ENCODE peak calls at places on chromosome 4, in ten cellular contexts. G is ovary, C is NB4, V is epithelial cell of esophagus, X is GM06990, E is uterus, O is cardiac fibroblast, H is fibroblast of the aortic adventitia, K is chondrocyte, J is Peyer's patch. Q is an unnamed sample.
A peak's percentile ranks its signal among the peaks of the same experiment; 100 is the strongest.

GRCh38 chr4:153117554-153117953 is 86.7 kb upstream of the TRIM2 start:
- DNase-seq in G (no peak), C (no peak), V (no peak), X (no peak), E (no peak), O (no peak), H (no peak), K (no peak), J (no peak), Q (no peak)

GRCh38 chr4:77922158-77923094 is 59.8 kb downstream of the MRPL1 start:
- DNase-seq in G (no peak), C (no peak), V (peak; percentile 51), X (no peak), E (no peak), O (peak; percentile 45), H (peak; percentile 74), K (no peak), J (no peak), Q (no peak)

GRCh38 chr4:186660403-186660802 is 63.3 kb downstream of the FAT1 start:
- DNase-seq in G (no peak), C (no peak), V (no peak), X (no peak), E (no peak), O (no peak), H (no peak), K (no peak), J (no peak), Q (no peak)

GRCh38 chr4:159227378-159227777 is 124.5 kb downstream of the RAPGEF2 start:
- DNase-seq in G (no peak), C (no peak), V (peak; percentile 55), X (no peak), E (no peak), O (no peak), H (no peak), K (no peak), J (no peak), Q (no peak)

GRCh38 chr4:183285886-183286285 is 34.2 kb downstream of the CLDN22 start:
- DNase-seq in G (no peak), C (no peak), V (no peak), X (no peak), E (no peak), O (no peak), H (no peak), K (no peak), J (no peak), Q (no peak)

GRCh38 chr4:7381890-7382633 is 52.7 kb downstream of the PSAPL1 start:
- DNase-seq in G (peak; percentile 5), C (no peak), V (no peak), X (no peak), E (no peak), O (no peak), H (no peak), K (peak; percentile 67), J (peak; percentile 32), Q (no peak)

GRCh38 chr4:87354168-87355102 is 31.8 kb upstream of the HSD17B13 start:
- DNase-seq in G (no peak), C (no peak), V (peak; percentile 61), X (no peak), E (peak; percentile 30), O (peak; percentile 33), H (peak; percentile 72), K (no peak), J (no peak), Q (no peak)

GRCh38 chr4:129254526-129254925 is 158.6 kb downstream of the C4orf33 start:
- DNase-seq in G (no peak), C (no peak), V (no peak), X (no peak), E (no peak), O (no peak), H (no peak), K (no peak), J (no peak), Q (no peak)

GRCh38 chr4:91598696-91599095 is 705.1 kb upstream of the GRID2 start:
- DNase-seq in G (no peak), C (peak; percentile 2), V (no peak), X (no peak), E (no peak), O (no peak), H (no peak), K (peak; percentile 36), J (no peak), Q (no peak)

GRCh38 chr4:72919937-72920336 is 149.6 kb downstream of the COX18 start:
- DNase-seq in G (no peak), C (no peak), V (no peak), X (no peak), E (no peak), O (no peak), H (no peak), K (no peak), J (no peak), Q (no peak)

GRCh38 chr4:16967722-16968121 is 69.3 kb upstream of the LDB2 start:
- DNase-seq in G (peak; percentile 54), C (no peak), V (no peak), X (no peak), E (peak; percentile 68), O (peak; percentile 14), H (peak; percentile 85), K (no peak), J (peak; percentile 47), Q (no peak)

GRCh38 chr4:14265651-14266050 is 638.1 kb upstream of the BOD1L1 start:
- DNase-seq in G (no peak), C (no peak), V (no peak), X (no peak), E (no peak), O (peak; percentile 27), H (no peak), K (no peak), J (no peak), Q (no peak)

GRCh38 chr4:145279122-145279960 is 99.0 kb upstream of the OTUD4 start:
- DNase-seq in G (no peak), C (no peak), V (peak; percentile 94), X (no peak), E (no peak), O (peak; percentile 75), H (peak; percentile 96), K (no peak), J (no peak), Q (no peak)

GRCh38 chr4:90960840-90961239 is 833.6 kb downstream of the CCSER1 start:
- DNase-seq in G (no peak), C (no peak), V (no peak), X (no peak), E (no peak), O (no peak), H (no peak), K (no peak), J (no peak), Q (no peak)

GRCh38 chr4:53003959-53004358 is 141.8 kb downstream of the RASL11B start:
- DNase-seq in G (no peak), C (no peak), V (no peak), X (no peak), E (no peak), O (no peak), H (no peak), K (no peak), J (no peak), Q (no peak)

GRCh38 chr4:118772149-118773081 is 63.5 kb downstream of the SEC24D start:
- DNase-seq in G (no peak), C (peak; percentile 72), V (peak; percentile 63), X (peak; percentile 3), E (no peak), O (peak; percentile 83), H (peak; percentile 79), K (no peak), J (no peak), Q (no peak)
- TF ChIP-seq CTCF in G (peak; percentile 68), C (no peak), V (peak; percentile 42), X (peak; percentile 40), E (peak; percentile 73), O (peak; percentile 45), H (peak; percentile 57), K (peak; percentile 87), J (peak; percentile 57), Q (peak; percentile 65)

GRCh38 chr4:151796106-151796505 is 35.3 kb upstream of the GATB start:
- DNase-seq in G (no peak), C (no peak), V (no peak), X (no peak), E (no peak), O (no peak), H (no peak), K (no peak), J (no peak), Q (no peak)

GRCh38 chr4:151797853-151798252 is 37.0 kb upstream of the GATB start:
- DNase-seq in G (no peak), C (no peak), V (no peak), X (no peak), E (no peak), O (no peak), H (no peak), K (no peak), J (no peak), Q (no peak)

GRCh38 chr4:151792525-151792924 is 31.7 kb upstream of the GATB start:
- DNase-seq in G (no peak), C (no peak), V (no peak), X (no peak), E (no peak), O (no peak), H (no peak), K (no peak), J (no peak), Q (no peak)

GRCh38 chr4:151797131-151797530 is 36.3 kb upstream of the GATB start:
- DNase-seq in G (no peak), C (no peak), V (peak; percentile 33), X (no peak), E (no peak), O (peak; percentile 14), H (peak; percentile 25), K (no peak), J (peak; percentile 57), Q (no peak)

GRCh38 chr4:151792995-151793394 is 32.2 kb upstream of the GATB start:
- DNase-seq in G (no peak), C (no peak), V (no peak), X (no peak), E (no peak), O (no peak), H (no peak), K (no peak), J (no peak), Q (no peak)
- TF ChIP-seq CTCF in G (no peak), C (no peak), V (no peak), X (no peak), E (no peak), O (no peak), H (no peak), K (no peak), J (no peak), Q (no peak)

GRCh38 chr4:36386691-36387090 is 105.3 kb downstream of the DTHD1 start:
- DNase-seq in G (no peak), C (peak; percentile 13), V (no peak), X (no peak), E (no peak), O (no peak), H (no peak), K (no peak), J (no peak), Q (no peak)
- TF ChIP-seq CTCF in G (no peak), C (no peak), V (peak; percentile 26), X (no peak), E (no peak), O (no peak), H (no peak), K (peak; percentile 34), J (no peak), Q (no peak)

DNA sequence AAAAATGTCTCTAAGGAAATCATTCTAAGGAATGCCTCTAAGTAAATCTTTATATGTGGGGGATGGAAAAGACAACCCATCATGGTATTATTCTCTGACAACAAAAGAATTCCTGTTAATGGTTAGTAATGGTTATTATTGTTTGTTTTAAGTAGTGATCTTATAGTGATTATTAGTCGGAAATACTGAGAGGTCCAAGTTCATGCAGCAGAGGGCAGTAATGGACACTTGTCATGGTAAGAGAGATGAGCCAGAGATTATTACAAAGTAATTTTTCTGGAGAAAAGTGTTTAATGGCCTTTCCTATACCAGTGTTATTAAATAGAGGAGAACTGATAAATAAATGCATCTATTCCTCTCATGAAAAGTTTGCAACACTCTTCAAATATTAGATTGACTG is 8.1 kb upstream of the DKK2 start:
- DNase-seq in G (no peak), C (peak; percentile 8), V (peak; percentile 21), X (no peak), E (no peak), O (peak; percentile 6), H (peak; percentile 27), K (no peak), J (no peak), Q (no peak)
- TF ChIP-seq CTCF in G (no peak), C (no peak), V (no peak), X (peak; percentile 20), E (no peak), O (peak; percentile 33), H (no peak), K (peak; percentile 70), J (no peak), Q (peak; percentile 41)